ENCODE peak calls at places on chromosomes 11 and 22, in six cellular contexts. One of them, this sample, is unnamed.
A peak's percentile ranks its signal among the peaks of the same experiment; 100 is the strongest.

GRCh38 chr22:49487950-49488349 is 339.7 kb downstream of the BRD1 start:
- DNase-seq in HepG2: no peak
- DNase-seq in activated CD4-positive, CD25-positive, alpha-beta regulatory T cell treated with anti-CD3 and anti-CD28 coated beads, Interleukin-2, amount 50 U/mL, for 16 hours: no peak
- DNase-seq in A549: no peak
- DNase-seq in PC-3: peak; percentile 89
- DNase-seq in tibial artery: no peak
- DNase-seq in this sample: no peak

GRCh38 chr11:104451193-104451592 is 287.2 kb upstream of the PDGFD start:
- DNase-seq in tibial artery: peak; percentile 20
- DNase-seq in PC-3: no peak
- DNase-seq in activated CD4-positive, CD25-positive, alpha-beta regulatory T cell treated with anti-CD3 and anti-CD28 coated beads, Interleukin-2, amount 50 U/mL, for 16 hours: no peak
- DNase-seq in HepG2: no peak
- DNase-seq in A549: no peak
- DNase-seq in this sample: no peak

GRCh38 chr22:30457964-30458363 is 13.9 kb downstream of the SEC14L3 start:
- DNase-seq in tibial artery: no peak
- DNase-seq in HepG2: no peak
- DNase-seq in A549: no peak
- DNase-seq in activated CD4-positive, CD25-positive, alpha-beta regulatory T cell treated with anti-CD3 and anti-CD28 coated beads, Interleukin-2, amount 50 U/mL, for 16 hours: no peak
- DNase-seq in PC-3: peak; percentile 8
- DNase-seq in this sample: peak; percentile 15

GRCh38 chr22:19679476-19680099 is 34.7 kb upstream of the SEPTIN5 start:
- DNase-seq in HepG2: no peak
- DNase-seq in activated CD4-positive, CD25-positive, alpha-beta regulatory T cell treated with anti-CD3 and anti-CD28 coated beads, Interleukin-2, amount 50 U/mL, for 16 hours: no peak
- DNase-seq in tibial artery: no peak
- DNase-seq in PC-3: peak; percentile 33
- DNase-seq in A549: peak; percentile 7
- DNase-seq in this sample: no peak

GRCh38 chr22:19019029-19019678 is 83.1 kb upstream of the PRODH start:
- DNase-seq in HepG2: no peak
- DNase-seq in A549: no peak
- DNase-seq in activated CD4-positive, CD25-positive, alpha-beta regulatory T cell treated with anti-CD3 and anti-CD28 coated beads, Interleukin-2, amount 50 U/mL, for 16 hours: no peak
- DNase-seq in tibial artery: no peak
- DNase-seq in PC-3: no peak
- DNase-seq in this sample: no peak

GRCh38 chr11:95108671-95109551 is 19.3 kb downstream of the ENDOD1 start:
- DNase-seq in A549: no peak
- DNase-seq in tibial artery: no peak
- DNase-seq in HepG2: no peak
- DNase-seq in PC-3: no peak
- DNase-seq in activated CD4-positive, CD25-positive, alpha-beta regulatory T cell treated with anti-CD3 and anti-CD28 coated beads, Interleukin-2, amount 50 U/mL, for 16 hours: no peak
- DNase-seq in this sample: no peak

GRCh38 chr11:3738723-3739122 is 58.6 kb downstream of the NUP98 start:
- DNase-seq in activated CD4-positive, CD25-positive, alpha-beta regulatory T cell treated with anti-CD3 and anti-CD28 coated beads, Interleukin-2, amount 50 U/mL, for 16 hours: no peak
- DNase-seq in tibial artery: no peak
- DNase-seq in PC-3: no peak
- DNase-seq in A549: no peak
- DNase-seq in HepG2: no peak
- DNase-seq in this sample: no peak

GRCh38 chr11:57819272-57819979 is 57.8 kb downstream of the CTNND1 start:
- DNase-seq in activated CD4-positive, CD25-positive, alpha-beta regulatory T cell treated with anti-CD3 and anti-CD28 coated beads, Interleukin-2, amount 50 U/mL, for 16 hours: no peak
- DNase-seq in tibial artery: no peak
- DNase-seq in HepG2: peak; percentile 15
- DNase-seq in PC-3: no peak
- DNase-seq in A549: no peak
- DNase-seq in this sample: no peak

GRCh38 chr22:40218152-40218551 is 40.4 kb downstream of the TNRC6B start:
- DNase-seq in PC-3: no peak
- DNase-seq in HepG2: no peak
- DNase-seq in A549: no peak
- DNase-seq in activated CD4-positive, CD25-positive, alpha-beta regulatory T cell treated with anti-CD3 and anti-CD28 coated beads, Interleukin-2, amount 50 U/mL, for 16 hours: no peak
- DNase-seq in tibial artery: no peak
- DNase-seq in this sample: no peak

GRCh38 chr11:116373107-116373506 is 399.7 kb downstream of the BUD13 start:
- DNase-seq in HepG2: no peak
- DNase-seq in PC-3: no peak
- DNase-seq in tibial artery: no peak
- DNase-seq in activated CD4-positive, CD25-positive, alpha-beta regulatory T cell treated with anti-CD3 and anti-CD28 coated beads, Interleukin-2, amount 50 U/mL, for 16 hours: no peak
- DNase-seq in A549: no peak
- DNase-seq in this sample: no peak

GRCh38 chr11:72813740-72814138 is 472 bp upstream of the ATG16L2 start:
- DNase-seq in activated CD4-positive, CD25-positive, alpha-beta regulatory T cell treated with anti-CD3 and anti-CD28 coated beads, Interleukin-2, amount 50 U/mL, for 16 hours: no peak
- DNase-seq in A549: peak; percentile 61
- DNase-seq in HepG2: peak; percentile 65
- DNase-seq in tibial artery: peak; percentile 70
- DNase-seq in PC-3: peak; percentile 81
- DNase-seq in this sample: peak; percentile 74

GRCh38 chr11:131787119-131787518 is 416.7 kb downstream of the NTM start:
- DNase-seq in PC-3: no peak
- DNase-seq in HepG2: no peak
- DNase-seq in A549: no peak
- DNase-seq in tibial artery: no peak
- DNase-seq in activated CD4-positive, CD25-positive, alpha-beta regulatory T cell treated with anti-CD3 and anti-CD28 coated beads, Interleukin-2, amount 50 U/mL, for 16 hours: no peak
- DNase-seq in this sample: no peak

GRCh38 chr22:44572414-44573207 is 74.6 kb upstream of the RTL6 start:
- DNase-seq in PC-3: no peak
- DNase-seq in HepG2: no peak
- DNase-seq in A549: no peak
- DNase-seq in tibial artery: no peak
- DNase-seq in activated CD4-positive, CD25-positive, alpha-beta regulatory T cell treated with anti-CD3 and anti-CD28 coated beads, Interleukin-2, amount 50 U/mL, for 16 hours: no peak
- DNase-seq in this sample: no peak

GRCh38 chr11:8256271-8257002 is 7.2 kb downstream of the LMO1 start:
- DNase-seq in HepG2: no peak
- DNase-seq in activated CD4-positive, CD25-positive, alpha-beta regulatory T cell treated with anti-CD3 and anti-CD28 coated beads, Interleukin-2, amount 50 U/mL, for 16 hours: no peak
- DNase-seq in A549: no peak
- DNase-seq in PC-3: no peak
- DNase-seq in tibial artery: peak; percentile 8
- DNase-seq in this sample: no peak

GRCh38 chr11:77073328-77074001 is 6.7 kb downstream of the CAPN5 start:
- DNase-seq in tibial artery: peak; percentile 96
- DNase-seq in activated CD4-positive, CD25-positive, alpha-beta regulatory T cell treated with anti-CD3 and anti-CD28 coated beads, Interleukin-2, amount 50 U/mL, for 16 hours: no peak
- DNase-seq in PC-3: peak; percentile 75
- DNase-seq in A549: peak; percentile 83
- DNase-seq in HepG2: peak; percentile 45
- DNase-seq in this sample: peak; percentile 58

GRCh38 chr11:122186439-122187080 is 70.5 kb upstream of the BLID start:
- DNase-seq in tibial artery: peak; percentile 24
- DNase-seq in HepG2: no peak
- DNase-seq in PC-3: peak; percentile 87
- DNase-seq in activated CD4-positive, CD25-positive, alpha-beta regulatory T cell treated with anti-CD3 and anti-CD28 coated beads, Interleukin-2, amount 50 U/mL, for 16 hours: no peak
- DNase-seq in A549: no peak
- DNase-seq in this sample: no peak

GRCh38 chr11:45660717-45661416 is 4.6 kb downstream of the CHST1 start:
- DNase-seq in activated CD4-positive, CD25-positive, alpha-beta regulatory T cell treated with anti-CD3 and anti-CD28 coated beads, Interleukin-2, amount 50 U/mL, for 16 hours: no peak
- DNase-seq in tibial artery: no peak
- DNase-seq in HepG2: no peak
- DNase-seq in A549: no peak
- DNase-seq in PC-3: no peak
- DNase-seq in this sample: no peak

GRCh38 chr11:72085836-72086475 is 5.3 kb downstream of the LRRC51 start:
- DNase-seq in tibial artery: no peak
- DNase-seq in PC-3: no peak
- DNase-seq in A549: no peak
- DNase-seq in HepG2: no peak
- DNase-seq in activated CD4-positive, CD25-positive, alpha-beta regulatory T cell treated with anti-CD3 and anti-CD28 coated beads, Interleukin-2, amount 50 U/mL, for 16 hours: no peak
- DNase-seq in this sample: peak; percentile 97

GRCh38 chr11:7484645-7485044 is 661 bp upstream of the OLFML1 start:
- DNase-seq in HepG2: no peak
- DNase-seq in PC-3: no peak
- DNase-seq in tibial artery: no peak
- DNase-seq in A549: no peak
- DNase-seq in activated CD4-positive, CD25-positive, alpha-beta regulatory T cell treated with anti-CD3 and anti-CD28 coated beads, Interleukin-2, amount 50 U/mL, for 16 hours: no peak
- DNase-seq in this sample: no peak

GRCh38 chr11:63536669-63537292 is at the start of gene PLAAT4:
- DNase-seq in A549: no peak
- DNase-seq in HepG2: peak; percentile 16
- DNase-seq in PC-3: peak; percentile 41
- DNase-seq in tibial artery: peak; percentile 33
- DNase-seq in activated CD4-positive, CD25-positive, alpha-beta regulatory T cell treated with anti-CD3 and anti-CD28 coated beads, Interleukin-2, amount 50 U/mL, for 16 hours: no peak
- DNase-seq in this sample: peak; percentile 86

GRCh38 chr22:36753120-36753802 is 22.7 kb downstream of the IFT27 start:
- DNase-seq in activated CD4-positive, CD25-positive, alpha-beta regulatory T cell treated with anti-CD3 and anti-CD28 coated beads, Interleukin-2, amount 50 U/mL, for 16 hours: no peak
- DNase-seq in HepG2: no peak
- DNase-seq in tibial artery: no peak
- DNase-seq in PC-3: peak; percentile 33
- DNase-seq in A549: no peak
- DNase-seq in this sample: no peak

GRCh38 chr22:35335468-35335867 is 35.8 kb downstream of the TOM1 start:
- DNase-seq in tibial artery: no peak
- DNase-seq in HepG2: no peak
- DNase-seq in activated CD4-positive, CD25-positive, alpha-beta regulatory T cell treated with anti-CD3 and anti-CD28 coated beads, Interleukin-2, amount 50 U/mL, for 16 hours: no peak
- DNase-seq in PC-3: no peak
- DNase-seq in A549: no peak
- DNase-seq in this sample: no peak

GRCh38 chr22:43423046-43423445 is 11.2 kb downstream of the MPPED1 start:
- DNase-seq in activated CD4-positive, CD25-positive, alpha-beta regulatory T cell treated with anti-CD3 and anti-CD28 coated beads, Interleukin-2, amount 50 U/mL, for 16 hours: no peak
- DNase-seq in PC-3: no peak
- DNase-seq in HepG2: no peak
- DNase-seq in A549: no peak
- DNase-seq in tibial artery: no peak
- DNase-seq in this sample: no peak

GRCh38 chr11:57597971-57598830 is 716 bp downstream of the SERPING1 start:
- DNase-seq in PC-3: no peak
- DNase-seq in HepG2: peak; percentile 15
- DNase-seq in tibial artery: peak; percentile 82
- DNase-seq in activated CD4-positive, CD25-positive, alpha-beta regulatory T cell treated with anti-CD3 and anti-CD28 coated beads, Interleukin-2, amount 50 U/mL, for 16 hours: no peak
- DNase-seq in A549: no peak
- DNase-seq in this sample: peak; percentile 17

GRCh38 chr22:43886231-43886630 is 5.6 kb downstream of the PNPLA5 start:
- DNase-seq in A549: no peak
- DNase-seq in activated CD4-positive, CD25-positive, alpha-beta regulatory T cell treated with anti-CD3 and anti-CD28 coated beads, Interleukin-2, amount 50 U/mL, for 16 hours: no peak
- DNase-seq in PC-3: no peak
- DNase-seq in HepG2: no peak
- DNase-seq in tibial artery: no peak
- DNase-seq in this sample: no peak

GRCh38 chr11:72433455-72434061 is 773 bp downstream of the CLPB start:
- DNase-seq in PC-3: peak; percentile 7
- DNase-seq in A549: no peak
- DNase-seq in activated CD4-positive, CD25-positive, alpha-beta regulatory T cell treated with anti-CD3 and anti-CD28 coated beads, Interleukin-2, amount 50 U/mL, for 16 hours: no peak
- DNase-seq in HepG2: no peak
- DNase-seq in tibial artery: no peak
- DNase-seq in this sample: no peak

GRCh38 chr11:124801014-124801413 is 808 bp upstream of the MSANTD2 start:
- DNase-seq in PC-3: peak; percentile 67
- DNase-seq in activated CD4-positive, CD25-positive, alpha-beta regulatory T cell treated with anti-CD3 and anti-CD28 coated beads, Interleukin-2, amount 50 U/mL, for 16 hours: no peak
- DNase-seq in A549: no peak
- DNase-seq in tibial artery: no peak
- DNase-seq in HepG2: no peak
- DNase-seq in this sample: no peak

GRCh38 chr11:57567210-57567511 is 311 bp downstream of the UBE2L6 start:
- DNase-seq in A549: no peak
- DNase-seq in tibial artery: no peak
- DNase-seq in activated CD4-positive, CD25-positive, alpha-beta regulatory T cell treated with anti-CD3 and anti-CD28 coated beads, Interleukin-2, amount 50 U/mL, for 16 hours: no peak
- DNase-seq in PC-3: peak; percentile 6
- DNase-seq in HepG2: no peak
- DNase-seq in this sample: peak; percentile 28

GRCh38 chr11:17459211-17459610 is 17.4 kb downstream of the ABCC8 start:
- DNase-seq in A549: no peak
- DNase-seq in tibial artery: peak; percentile 51
- DNase-seq in HepG2: no peak
- DNase-seq in PC-3: no peak
- DNase-seq in activated CD4-positive, CD25-positive, alpha-beta regulatory T cell treated with anti-CD3 and anti-CD28 coated beads, Interleukin-2, amount 50 U/mL, for 16 hours: no peak
- DNase-seq in this sample: no peak

GRCh38 chr22:38398609-38399401 is 56.2 kb downstream of the KCNJ4 start:
- DNase-seq in tibial artery: peak; percentile 71
- DNase-seq in PC-3: peak; percentile 65
- DNase-seq in A549: no peak
- DNase-seq in activated CD4-positive, CD25-positive, alpha-beta regulatory T cell treated with anti-CD3 and anti-CD28 coated beads, Interleukin-2, amount 50 U/mL, for 16 hours: peak; percentile 70
- DNase-seq in HepG2: peak; percentile 59
- DNase-seq in this sample: peak; percentile 52

GRCh38 chr11:133708547-133709051 is 136.7 kb downstream of the SPATA19 start:
- DNase-seq in A549: no peak
- DNase-seq in HepG2: no peak
- DNase-seq in activated CD4-positive, CD25-positive, alpha-beta regulatory T cell treated with anti-CD3 and anti-CD28 coated beads, Interleukin-2, amount 50 U/mL, for 16 hours: no peak
- DNase-seq in PC-3: no peak
- DNase-seq in tibial artery: no peak
- DNase-seq in this sample: no peak

GRCh38 chr11:117226388-117227385 is 5.2 kb downstream of the PCSK7 start:
- DNase-seq in A549: peak; percentile 67
- DNase-seq in HepG2: peak; percentile 81
- DNase-seq in PC-3: peak; percentile 83
- DNase-seq in tibial artery: no peak
- DNase-seq in activated CD4-positive, CD25-positive, alpha-beta regulatory T cell treated with anti-CD3 and anti-CD28 coated beads, Interleukin-2, amount 50 U/mL, for 16 hours: peak; percentile 19
- DNase-seq in this sample: peak; percentile 94

GRCh38 chr11:26276798-26277424 is 55.0 kb upstream of the ANO3 start:
- DNase-seq in HepG2: peak; percentile 38
- DNase-seq in PC-3: peak; percentile 79
- DNase-seq in A549: peak; percentile 10
- DNase-seq in tibial artery: peak; percentile 34
- DNase-seq in activated CD4-positive, CD25-positive, alpha-beta regulatory T cell treated with anti-CD3 and anti-CD28 coated beads, Interleukin-2, amount 50 U/mL, for 16 hours: no peak
- DNase-seq in this sample: peak; percentile 60

GRCh38 chr11:123116486-123116885 is 54.5 kb upstream of the HSPA8 start:
- DNase-seq in A549: no peak
- DNase-seq in PC-3: peak; percentile 17
- DNase-seq in tibial artery: no peak
- DNase-seq in activated CD4-positive, CD25-positive, alpha-beta regulatory T cell treated with anti-CD3 and anti-CD28 coated beads, Interleukin-2, amount 50 U/mL, for 16 hours: no peak
- DNase-seq in HepG2: no peak
- DNase-seq in this sample: no peak

GRCh38 chr11:7543302-7543701 is 29.5 kb downstream of the PPFIBP2 start:
- DNase-seq in PC-3: no peak
- DNase-seq in A549: no peak
- DNase-seq in activated CD4-positive, CD25-positive, alpha-beta regulatory T cell treated with anti-CD3 and anti-CD28 coated beads, Interleukin-2, amount 50 U/mL, for 16 hours: no peak
- DNase-seq in HepG2: no peak
- DNase-seq in tibial artery: no peak
- DNase-seq in this sample: no peak

GRCh38 chr11:60780065-60780464 is 5.1 kb upstream of the MS4A10 start:
- DNase-seq in A549: no peak
- DNase-seq in tibial artery: no peak
- DNase-seq in PC-3: no peak
- DNase-seq in activated CD4-positive, CD25-positive, alpha-beta regulatory T cell treated with anti-CD3 and anti-CD28 coated beads, Interleukin-2, amount 50 U/mL, for 16 hours: no peak
- DNase-seq in HepG2: no peak
- DNase-seq in this sample: no peak

GRCh38 chr11:132685174-132685611 is 847.1 kb downstream of the OPCML start:
- DNase-seq in A549: no peak
- DNase-seq in PC-3: no peak
- DNase-seq in activated CD4-positive, CD25-positive, alpha-beta regulatory T cell treated with anti-CD3 and anti-CD28 coated beads, Interleukin-2, amount 50 U/mL, for 16 hours: no peak
- DNase-seq in HepG2: no peak
- DNase-seq in tibial artery: no peak
- DNase-seq in this sample: no peak